ENCODE peak calls at places on chromosome 19, in eight cellular contexts. One of them, this sample, is unnamed.

GRCh38 chr19:35932291-35932936 is 3.8 kb upstream of the LRFN3 start:
- DNase-seq in cardiac muscle cell: no peak
- DNase-seq in heart right ventricle: no peak
- DNase-seq in heart left ventricle: no peak
- DNase-seq in left ventricle myocardium inferior: no peak
- DNase-seq in colonic mucosa: no peak
- DNase-seq in ascending aorta: no peak
- DNase-seq in tibial nerve: no peak
- DNase-seq in this sample: no peak

GRCh38 chr19:9597027-9597426 is 12.7 kb upstream of the ZNF121 start:
- DNase-seq in cardiac muscle cell: peak; percentile 73
- DNase-seq in heart right ventricle: no peak
- DNase-seq in heart left ventricle: no peak
- DNase-seq in left ventricle myocardium inferior: no peak
- DNase-seq in colonic mucosa: no peak
- DNase-seq in ascending aorta: no peak
- DNase-seq in tibial nerve: no peak
- DNase-seq in this sample: no peak

GRCh38 chr19:38059897-38060296 is 152.9 kb downstream of the SIPA1L3 start:
- DNase-seq in cardiac muscle cell: peak; percentile 30
- DNase-seq in heart right ventricle: no peak
- DNase-seq in heart left ventricle: no peak
- DNase-seq in left ventricle myocardium inferior: no peak
- DNase-seq in colonic mucosa: no peak
- DNase-seq in ascending aorta: no peak
- DNase-seq in tibial nerve: no peak
- DNase-seq in this sample: no peak

GRCh38 chr19:45769821-45770191 is 754 bp upstream of the SIX5 start:
- DNase-seq in cardiac muscle cell: no peak
- DNase-seq in heart right ventricle: peak; percentile 56
- DNase-seq in heart left ventricle: peak; percentile 72
- DNase-seq in left ventricle myocardium inferior: no peak
- DNase-seq in colonic mucosa: peak; percentile 68
- DNase-seq in ascending aorta: no peak
- DNase-seq in tibial nerve: peak; percentile 48
- DNase-seq in this sample: peak; percentile 65

GRCh38 chr19:54418030-54418929 is 3.0 kb downstream of the TTYH1 start:
- DNase-seq in cardiac muscle cell: peak; percentile 73
- DNase-seq in heart right ventricle: no peak
- DNase-seq in heart left ventricle: no peak
- DNase-seq in left ventricle myocardium inferior: no peak
- DNase-seq in colonic mucosa: no peak
- DNase-seq in ascending aorta: no peak
- DNase-seq in tibial nerve: no peak
- DNase-seq in this sample: no peak

GRCh38 chr19:1551068-1552040 is 16.8 kb downstream of the MEX3D start:
- DNase-seq in cardiac muscle cell: no peak
- DNase-seq in heart right ventricle: no peak
- DNase-seq in heart left ventricle: no peak
- DNase-seq in left ventricle myocardium inferior: no peak
- DNase-seq in colonic mucosa: no peak
- DNase-seq in ascending aorta: no peak
- DNase-seq in tibial nerve: no peak
- DNase-seq in this sample: no peak

GRCh38 chr19:1089126-1089771 is 5.9 kb downstream of the POLR2E start:
- DNase-seq in cardiac muscle cell: no peak
- DNase-seq in heart right ventricle: no peak
- DNase-seq in heart left ventricle: no peak
- DNase-seq in left ventricle myocardium inferior: no peak
- DNase-seq in colonic mucosa: no peak
- DNase-seq in ascending aorta: no peak
- DNase-seq in tibial nerve: no peak
- DNase-seq in this sample: peak; percentile 68

GRCh38 chr19:18264956-18265610 is 9.2 kb downstream of the IQCN start:
- DNase-seq in cardiac muscle cell: no peak
- DNase-seq in heart right ventricle: no peak
- DNase-seq in heart left ventricle: no peak
- DNase-seq in left ventricle myocardium inferior: no peak
- DNase-seq in colonic mucosa: no peak
- DNase-seq in ascending aorta: no peak
- DNase-seq in tibial nerve: no peak
- DNase-seq in this sample: no peak

GRCh38 chr19:41699968-41700323 is 8.5 kb upstream of the CEACAM5 start:
- DNase-seq in cardiac muscle cell: no peak
- DNase-seq in heart right ventricle: no peak
- DNase-seq in heart left ventricle: peak; percentile 14
- DNase-seq in left ventricle myocardium inferior: no peak
- DNase-seq in colonic mucosa: peak; percentile 22
- DNase-seq in ascending aorta: peak; percentile 34
- DNase-seq in tibial nerve: no peak
- DNase-seq in this sample: no peak

GRCh38 chr19:41702208-41702651 is 6.2 kb upstream of the CEACAM5 start:
- DNase-seq in cardiac muscle cell: peak; percentile 31
- DNase-seq in heart right ventricle: no peak
- DNase-seq in heart left ventricle: no peak
- DNase-seq in left ventricle myocardium inferior: no peak
- DNase-seq in colonic mucosa: no peak
- DNase-seq in ascending aorta: no peak
- DNase-seq in tibial nerve: no peak
- DNase-seq in this sample: no peak

GRCh38 chr19:41699231-41699967 is 9.0 kb upstream of the CEACAM5 start:
- DNase-seq in cardiac muscle cell: no peak
- DNase-seq in heart right ventricle: no peak
- DNase-seq in heart left ventricle: peak; percentile 40
- DNase-seq in left ventricle myocardium inferior: no peak
- DNase-seq in colonic mucosa: peak; percentile 37
- DNase-seq in ascending aorta: peak; percentile 57
- DNase-seq in tibial nerve: no peak
- DNase-seq in this sample: no peak

GRCh38 chr19:41700381-41701195 is 7.8 kb upstream of the CEACAM5 start:
- DNase-seq in cardiac muscle cell: no peak
- DNase-seq in heart right ventricle: no peak
- DNase-seq in heart left ventricle: peak; percentile 39
- DNase-seq in left ventricle myocardium inferior: no peak
- DNase-seq in colonic mucosa: peak; percentile 23
- DNase-seq in ascending aorta: no peak
- DNase-seq in tibial nerve: no peak
- DNase-seq in this sample: no peak

DNA sequence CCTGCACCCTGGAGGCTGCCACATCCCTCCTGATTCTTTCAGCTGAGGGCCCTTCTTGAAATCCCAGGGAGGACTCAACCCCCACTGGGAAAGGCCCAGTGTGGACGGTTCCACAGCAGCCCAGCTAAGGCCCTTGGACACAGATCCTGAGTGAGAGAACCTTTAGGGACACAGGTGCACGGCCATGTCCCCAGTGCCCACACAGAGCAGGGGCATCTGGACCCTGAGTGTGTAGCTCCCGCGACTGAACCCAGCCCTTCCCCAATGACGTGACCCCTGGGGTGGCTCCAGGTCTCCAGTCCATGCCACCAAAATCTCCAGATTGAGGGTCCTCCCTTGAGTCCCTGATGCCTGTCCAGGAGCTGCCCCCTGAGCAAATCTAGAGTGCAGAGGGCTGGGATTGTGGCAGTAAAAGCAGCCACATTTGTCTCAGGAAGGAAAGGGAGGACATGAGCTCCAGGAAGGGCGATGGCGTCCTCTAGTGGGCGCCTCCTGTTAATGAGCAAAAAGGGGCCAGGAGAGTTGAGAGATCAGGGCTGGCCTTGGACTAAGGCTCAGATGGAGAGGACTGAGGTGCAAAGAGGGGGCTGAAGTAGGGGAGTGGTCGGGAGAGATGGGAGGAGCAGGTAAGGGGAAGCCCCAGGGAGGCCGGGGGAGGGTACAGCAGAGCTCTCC is 6.9 kb upstream of the CEACAM5 start:
- DNase-seq in cardiac muscle cell: no peak
- DNase-seq in heart right ventricle: no peak
- DNase-seq in heart left ventricle: peak; percentile 17
- DNase-seq in left ventricle myocardium inferior: no peak
- DNase-seq in colonic mucosa: peak; percentile 65
- DNase-seq in ascending aorta: peak; percentile 35
- DNase-seq in tibial nerve: no peak
- DNase-seq in this sample: no peak
- H3K27me3 ChIP-seq in cardiac muscle cell: no peaks in the 10 kb centered on the region
- H3K27me3 ChIP-seq in heart right ventricle: peaks cover 56% of the 10 kb centered on the region
- H3K27me3 ChIP-seq in heart left ventricle: peaks cover 2% of the 10 kb centered on the region
- H3K27me3 ChIP-seq in left ventricle myocardium inferior: peaks cover 82% of the 10 kb centered on the region
- H3K27me3 ChIP-seq in colonic mucosa: no peaks in the 10 kb centered on the region
- H3K27me3 ChIP-seq in ascending aorta: no peaks in the 10 kb centered on the region
- H3K27me3 ChIP-seq in tibial nerve: peaks cover 12% of the 10 kb centered on the region
- H3K27me3 ChIP-seq in this sample: no peaks in the 10 kb centered on the region

GRCh38 chr19:30344446-30345425 is 27.4 kb upstream of the ZNF536 start:
- DNase-seq in cardiac muscle cell: no peak
- DNase-seq in heart right ventricle: no peak
- DNase-seq in heart left ventricle: no peak
- DNase-seq in left ventricle myocardium inferior: no peak
- DNase-seq in colonic mucosa: no peak
- DNase-seq in ascending aorta: no peak
- DNase-seq in tibial nerve: no peak
- DNase-seq in this sample: no peak
- H3K4me1 ChIP-seq in cardiac muscle cell: no peaks in the 10 kb centered on the region
- H3K4me1 ChIP-seq in heart right ventricle: no peaks in the 10 kb centered on the region
- H3K4me1 ChIP-seq in heart left ventricle: no peaks in the 10 kb centered on the region
- H3K4me1 ChIP-seq in left ventricle myocardium inferior: no peaks in the 10 kb centered on the region
- H3K4me1 ChIP-seq in colonic mucosa: no peaks in the 10 kb centered on the region
- H3K4me1 ChIP-seq in ascending aorta: no peaks in the 10 kb centered on the region
- H3K4me1 ChIP-seq in tibial nerve: peaks cover 10% of the 10 kb centered on the region
- H3K4me1 ChIP-seq in this sample: no peaks in the 10 kb centered on the region

GRCh38 chr19:4016903-4017638 is 9.5 kb downstream of the PIAS4 start:
- DNase-seq in cardiac muscle cell: no peak
- DNase-seq in heart right ventricle: no peak
- DNase-seq in heart left ventricle: no peak
- DNase-seq in left ventricle myocardium inferior: no peak
- DNase-seq in colonic mucosa: no peak
- DNase-seq in ascending aorta: no peak
- DNase-seq in tibial nerve: no peak
- DNase-seq in this sample: no peak

GRCh38 chr19:4013886-4014540 is 6.5 kb downstream of the PIAS4 start:
- DNase-seq in cardiac muscle cell: no peak
- DNase-seq in heart right ventricle: no peak
- DNase-seq in heart left ventricle: no peak
- DNase-seq in left ventricle myocardium inferior: no peak
- DNase-seq in colonic mucosa: no peak
- DNase-seq in ascending aorta: no peak
- DNase-seq in tibial nerve: no peak
- DNase-seq in this sample: no peak

GRCh38 chr19:4016486-4016885 is 8.9 kb downstream of the PIAS4 start:
- DNase-seq in cardiac muscle cell: no peak
- DNase-seq in heart right ventricle: no peak
- DNase-seq in heart left ventricle: no peak
- DNase-seq in left ventricle myocardium inferior: no peak
- DNase-seq in colonic mucosa: no peak
- DNase-seq in ascending aorta: no peak
- DNase-seq in tibial nerve: peak; percentile 9
- DNase-seq in this sample: no peak

GRCh38 chr19:4014541-4015491 is 7.3 kb downstream of the PIAS4 start:
- DNase-seq in cardiac muscle cell: no peak
- DNase-seq in heart right ventricle: peak; percentile 70
- DNase-seq in heart left ventricle: peak; percentile 82
- DNase-seq in left ventricle myocardium inferior: peak; percentile 64
- DNase-seq in colonic mucosa: peak; percentile 37
- DNase-seq in ascending aorta: no peak
- DNase-seq in tibial nerve: no peak
- DNase-seq in this sample: peak; percentile 66

DNA sequence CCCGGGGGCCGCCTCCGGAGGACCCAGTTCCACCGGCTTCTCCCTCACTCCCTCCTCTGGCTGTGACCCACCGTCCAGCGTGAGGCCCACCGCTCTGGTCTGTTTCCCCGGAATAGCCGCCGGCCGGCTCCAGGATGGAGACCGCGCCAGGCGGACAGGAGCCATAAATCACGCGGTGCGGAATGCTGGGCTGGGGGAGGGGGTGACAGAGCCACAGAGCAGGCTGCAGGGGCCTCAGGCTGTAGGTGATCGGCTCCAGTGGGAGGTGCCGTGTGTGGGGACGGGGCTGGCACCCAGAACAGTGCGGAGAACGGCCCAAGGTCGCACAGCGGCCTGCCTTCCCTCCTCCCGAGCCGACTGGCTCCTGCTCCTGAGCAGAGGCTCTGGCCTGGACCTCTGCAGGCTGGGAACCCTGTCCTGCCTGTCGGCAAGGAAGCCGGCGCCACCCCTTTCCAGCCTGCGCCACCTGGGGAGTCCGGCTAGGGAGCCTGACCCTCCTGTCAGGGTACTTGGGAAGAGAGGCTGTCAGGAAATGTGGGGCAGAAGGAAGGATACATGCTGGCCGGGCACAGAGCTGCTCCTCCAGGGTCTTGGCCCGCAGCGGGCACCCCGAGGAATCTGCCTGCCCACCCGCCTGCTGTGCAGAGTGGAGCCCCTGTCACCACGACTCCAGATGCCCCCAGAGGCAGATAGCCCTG is 8.3 kb downstream of the PIAS4 start:
- DNase-seq in cardiac muscle cell: no peak
- DNase-seq in heart right ventricle: no peak
- DNase-seq in heart left ventricle: no peak
- DNase-seq in left ventricle myocardium inferior: peak; percentile 43
- DNase-seq in colonic mucosa: no peak
- DNase-seq in ascending aorta: no peak
- DNase-seq in tibial nerve: no peak
- DNase-seq in this sample: no peak
- H3K27ac ChIP-seq in cardiac muscle cell: no peak overlapping the region
- H3K27ac ChIP-seq in heart right ventricle: peak overlapping the region; percentile 74
- H3K27ac ChIP-seq in heart left ventricle: peak overlapping the region; percentile 51
- H3K27ac ChIP-seq in left ventricle myocardium inferior: peak overlapping the region; percentile 90
- H3K27ac ChIP-seq in colonic mucosa: no peak overlapping the region
- H3K27ac ChIP-seq in ascending aorta: peak overlapping the region; percentile 69
- H3K27ac ChIP-seq in tibial nerve: peak overlapping the region; percentile 91
- H3K27ac ChIP-seq in this sample: peak overlapping the region; percentile 3

GRCh38 chr19:7731615-7732014 is 295 bp downstream of the CLEC4G start:
- DNase-seq in cardiac muscle cell: no peak
- DNase-seq in heart right ventricle: no peak
- DNase-seq in heart left ventricle: no peak
- DNase-seq in left ventricle myocardium inferior: no peak
- DNase-seq in colonic mucosa: no peak
- DNase-seq in ascending aorta: no peak
- DNase-seq in tibial nerve: no peak
- DNase-seq in this sample: no peak

GRCh38 chr19:7730286-7731217 is 1.4 kb downstream of the CLEC4G start:
- DNase-seq in cardiac muscle cell: no peak
- DNase-seq in heart right ventricle: no peak
- DNase-seq in heart left ventricle: no peak
- DNase-seq in left ventricle myocardium inferior: no peak
- DNase-seq in colonic mucosa: no peak
- DNase-seq in ascending aorta: no peak
- DNase-seq in tibial nerve: no peak
- DNase-seq in this sample: no peak

GRCh38 chr19:7731218-7731595 is 703 bp downstream of the CLEC4G start:
- DNase-seq in cardiac muscle cell: no peak
- DNase-seq in heart right ventricle: no peak
- DNase-seq in heart left ventricle: no peak
- DNase-seq in left ventricle myocardium inferior: no peak
- DNase-seq in colonic mucosa: no peak
- DNase-seq in ascending aorta: no peak
- DNase-seq in tibial nerve: no peak
- DNase-seq in this sample: peak; percentile 58

GRCh38 chr19:7729831-7730285 is 2.1 kb downstream of the CLEC4G start:
- DNase-seq in cardiac muscle cell: no peak
- DNase-seq in heart right ventricle: no peak
- DNase-seq in heart left ventricle: no peak
- DNase-seq in left ventricle myocardium inferior: no peak
- DNase-seq in colonic mucosa: no peak
- DNase-seq in ascending aorta: no peak
- DNase-seq in tibial nerve: no peak
- DNase-seq in this sample: no peak

DNA sequence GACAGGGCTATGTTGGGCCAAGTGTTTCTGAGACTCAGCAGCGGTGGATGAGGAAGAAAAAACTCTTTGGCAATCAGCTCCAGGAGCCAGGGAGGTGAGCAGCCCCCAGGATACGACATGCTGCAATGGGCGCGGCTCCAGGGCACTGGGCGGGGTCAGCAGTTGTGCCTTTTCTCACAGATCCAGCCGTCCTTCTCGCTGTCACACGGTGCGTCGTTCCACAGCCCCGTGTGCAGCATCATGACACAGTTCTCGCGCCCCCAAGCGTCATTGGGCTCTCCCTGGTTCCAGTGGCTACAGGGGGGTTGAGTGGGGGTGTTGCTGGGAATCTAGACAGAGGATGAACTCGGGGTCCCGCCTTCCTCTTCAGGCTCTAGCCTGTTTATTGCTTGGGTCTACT is 2.7 kb downstream of the CLEC4G start:
- DNase-seq in cardiac muscle cell: no peak
- DNase-seq in heart right ventricle: no peak
- DNase-seq in heart left ventricle: no peak
- DNase-seq in left ventricle myocardium inferior: no peak
- DNase-seq in colonic mucosa: no peak
- DNase-seq in ascending aorta: no peak
- DNase-seq in tibial nerve: no peak
- DNase-seq in this sample: no peak
- H3K27me3 ChIP-seq in cardiac muscle cell: peaks cover 82% of the 10 kb centered on the region
- H3K27me3 ChIP-seq in heart right ventricle: peaks cover 70% of the 10 kb centered on the region
- H3K27me3 ChIP-seq in heart left ventricle: peaks cover 35% of the 10 kb centered on the region
- H3K27me3 ChIP-seq in left ventricle myocardium inferior: peaks cover 96% of the 10 kb centered on the region
- H3K27me3 ChIP-seq in colonic mucosa: peaks cover 15% of the 10 kb centered on the region
- H3K27me3 ChIP-seq in ascending aorta: no peaks in the 10 kb centered on the region
- H3K27me3 ChIP-seq in tibial nerve: peaks cover 43% of the 10 kb centered on the region
- H3K27me3 ChIP-seq in this sample: peaks cover 2% of the 10 kb centered on the region

This sample was measured in right cardiac atrium.